ENCODE peak calls at places on chromosomes 7 and 10, in six cellular contexts. Z is foreskin fibroblast, L is SK-N-SH, S is BJ, I is AG04450, K is colonic mucosa. M is an unnamed sample.

GRCh38 chr7:69759373-69759772 is 161.1 kb downstream of the AUTS2 start:
- DNase-seq in I (no peak), L (no peak), Z (no peak), K (no peak), S (no peak), M (no peak)

GRCh38 chr7:55486991-55487390 is 85.3 kb downstream of the VOPP1 start:
- DNase-seq in L (no peak), I (no peak), Z (peak), K (no peak), S (no peak), M (no peak)

GRCh38 chr10:65419629-65420028 is 1506.2 kb upstream of the LRRTM3 start:
- DNase-seq in I (no peak), S (no peak), K (no peak), L (no peak), Z (no peak), M (no peak)

GRCh38 chr7:106112118-106112971 is at the start of gene SYPL1:
- DNase-seq in K (peak), Z (peak), L (peak), I (peak), S (peak), M (peak)

GRCh38 chr10:94314913-94315545 is 47.7 kb downstream of the NOC3L start:
- DNase-seq in I (no peak), K (no peak), Z (peak), S (no peak), L (peak), M (no peak)

GRCh38 chr10:5945561-5946418 is 31.6 kb downstream of the IL15RA start:
- DNase-seq in L (no peak), Z (peak), I (peak), S (peak), K (peak), M (no peak)

GRCh38 chr7:7706556-7706955 is 11.9 kb downstream of the RPA3 start:
- DNase-seq in L (no peak), I (no peak), S (no peak), K (no peak), Z (no peak), M (no peak)

GRCh38 chr10:24931236-24931635 is 21.2 kb downstream of the PRTFDC1 start:
- DNase-seq in I (no peak), S (no peak), K (no peak), Z (no peak), L (no peak), M (no peak)

GRCh38 chr10:23344251-23344841 is at the start of gene C10orf67:
- DNase-seq in S (no peak), Z (peak), I (no peak), K (peak), L (peak), M (no peak)

GRCh38 chr7:5827755-5828154 is 46.3 kb upstream of the RNF216 start:
- DNase-seq in Z (no peak), I (no peak), K (peak), L (peak), S (no peak), M (peak)

GRCh38 chr10:93600861-93601773 is at the start of gene RBP4:
- DNase-seq in I (no peak), L (peak), S (no peak), K (peak), Z (peak), M (no peak)

GRCh38 chr7:103795787-103796186 is 193.7 kb downstream of the RELN start:
- DNase-seq in Z (no peak), S (no peak), L (no peak), I (no peak), K (no peak), M (no peak)

GRCh38 chr10:46285300-46285699 is 1.5 kb upstream of the ANTXRL start:
- DNase-seq in L (no peak), S (no peak), Z (no peak), I (no peak), K (no peak), M (no peak)

GRCh38 chr10:97401455-97401919 is 347 bp upstream of the RRP12 start:
- DNase-seq in I (no peak), S (no peak), Z (no peak), L (no peak), K (no peak), M (no peak)

GRCh38 chr10:90930971-90931841 is 10.3 kb upstream of the ANKRD1 start:
- DNase-seq in L (no peak), K (no peak), Z (peak), S (peak), I (peak), M (no peak)

GRCh38 chr7:124276005-124276606 is 243.2 kb upstream of the TMEM229A start:
- DNase-seq in Z (no peak), I (no peak), K (peak), S (no peak), L (peak), M (peak)

GRCh38 chr7:104363355-104363754 is 35.0 kb downstream of the LHFPL3 start:
- DNase-seq in Z (no peak), S (no peak), I (no peak), L (no peak), K (no peak), M (no peak)

GRCh38 chr7:42886129-42886528 is 25.7 kb downstream of the C7orf25 start:
- DNase-seq in K (no peak), L (peak), I (no peak), Z (no peak), S (no peak), M (no peak)

GRCh38 chr7:158103378-158103777 is 484.2 kb downstream of the PTPRN2 start:
- DNase-seq in Z (no peak), L (no peak), K (no peak), S (no peak), I (no peak), M (no peak)

GRCh38 chr7:36245900-36246299 is 92.8 kb downstream of the EEPD1 start:
- DNase-seq in S (no peak), Z (no peak), K (no peak), L (no peak), I (no peak), M (no peak)

GRCh38 chr7:9264395-9264794 is 831.0 kb downstream of the NXPH1 start:
- DNase-seq in I (no peak), L (no peak), S (no peak), Z (no peak), K (no peak), M (no peak)

GRCh38 chr10:93030409-93030808 is 30.2 kb upstream of the CYP26C1 start:
- DNase-seq in Z (peak), S (peak), K (no peak), L (no peak), I (peak), M (no peak)

GRCh38 chr7:81682873-81683272 is 87.0 kb downstream of the HGF start:
- DNase-seq in S (no peak), Z (no peak), I (no peak), K (no peak), L (peak), M (no peak)

GRCh38 chr10:124587811-124588211 is 126.2 kb downstream of the LHPP start:
- DNase-seq in Z (no peak), S (no peak), K (no peak), I (no peak), L (no peak), M (no peak)

GRCh38 chr10:62652114-62652513 is 152.4 kb upstream of the ADO start:
- DNase-seq in L (no peak), S (no peak), K (no peak), Z (peak), I (no peak), M (no peak)

GRCh38 chr10:71598673-71599072 is 120.9 kb downstream of the C10orf105 start:
- DNase-seq in I (no peak), Z (peak), L (no peak), K (peak), S (peak), M (no peak)

GRCh38 chr7:43211693-43212092 is 99.2 kb downstream of the HECW1 start:
- DNase-seq in L (no peak), Z (no peak), S (no peak), K (no peak), I (no peak), M (no peak)

GRCh38 chr10:62083868-62084267 is 182.4 kb downstream of the ARID5B start:
- DNase-seq in K (peak), L (peak), S (no peak), I (peak), Z (peak), M (no peak)

GRCh38 chr7:81690688-81691087 is 79.2 kb downstream of the HGF start:
- DNase-seq in K (no peak), L (no peak), Z (no peak), S (no peak), I (no peak), M (no peak)

GRCh38 chr10:48794074-48794473 is 109.4 kb downstream of the WDFY4 start:
- DNase-seq in K (no peak), Z (no peak), S (no peak), L (no peak), I (no peak), M (no peak)

GRCh38 chr10:9853405-9854010 is 1164.2 kb upstream of the CELF2 start:
- DNase-seq in Z (no peak), I (no peak), S (no peak), K (no peak), L (peak), M (no peak)

GRCh38 chr7:120353171-120353570 is 80.2 kb downstream of the KCND2 start:
- DNase-seq in I (no peak), S (no peak), L (no peak), K (no peak), Z (no peak), M (no peak)

GRCh38 chr7:2621061-2621828 is 10.5 kb upstream of the TTYH3 start:
- DNase-seq in I (no peak), K (no peak), Z (peak), S (no peak), L (no peak), M (no peak)

GRCh38 chr10:14562197-14562596 is 212.5 kb downstream of the FAM107B start:
- DNase-seq in K (no peak), Z (no peak), I (no peak), S (no peak), L (no peak), M (no peak)
- H3K4me3 ChIP-seq in K (no peak), Z (no peak), I (no peak), S (no peak), L (no peak), M (no peak)

GRCh38 chr7:116582806-116583444 is 58.1 kb downstream of the CAV1 start:
- DNase-seq in K (no peak), Z (peak), L (no peak), I (no peak), S (peak), M (peak)
- H3K4me3 ChIP-seq in K (no peak), Z (no peak), L (no peak), I (no peak), S (no peak), M (peak)

DNA sequence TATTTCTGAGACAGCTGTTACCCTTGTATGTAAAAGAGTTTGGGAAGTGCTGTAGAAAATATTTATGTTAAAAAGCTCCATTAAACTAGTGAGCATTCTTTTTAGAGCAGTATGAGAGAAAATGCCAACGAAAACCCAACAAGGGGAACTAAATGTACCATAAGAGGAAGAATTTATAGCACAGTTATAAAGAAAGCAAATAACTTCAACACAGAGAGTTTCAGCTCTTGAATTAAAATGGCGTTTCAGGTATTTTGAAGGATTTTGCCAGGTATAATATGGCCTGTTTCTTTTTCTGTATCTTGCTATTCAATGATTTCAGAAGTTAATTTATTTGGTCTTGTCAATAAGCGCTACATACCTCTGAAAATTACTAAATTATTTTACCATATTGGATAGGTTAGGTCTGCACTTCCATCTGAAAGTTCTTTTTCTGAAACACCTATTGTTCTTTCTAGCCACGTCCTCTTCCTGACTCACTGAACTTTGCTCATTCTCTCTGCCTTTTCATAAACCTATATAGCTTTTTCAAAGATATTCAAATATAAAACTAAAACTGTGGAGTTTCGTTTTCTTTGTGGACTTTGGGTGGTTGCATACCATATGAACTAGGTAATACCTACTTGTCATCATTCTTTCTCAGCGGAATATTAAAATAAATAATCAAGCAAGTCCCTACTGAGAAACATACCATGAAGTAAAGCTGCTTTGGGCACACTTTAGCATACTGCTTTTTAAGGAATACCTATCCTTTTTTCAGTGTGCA is 136.1 kb downstream of the SEMA3A start:
- DNase-seq in I (peak), S (no peak), L (no peak), Z (no peak), K (no peak), M (peak)
- H3K4me3 ChIP-seq in I (no peak), S (no peak), L (no peak), Z (no peak), K (no peak), M (no peak)

DNA sequence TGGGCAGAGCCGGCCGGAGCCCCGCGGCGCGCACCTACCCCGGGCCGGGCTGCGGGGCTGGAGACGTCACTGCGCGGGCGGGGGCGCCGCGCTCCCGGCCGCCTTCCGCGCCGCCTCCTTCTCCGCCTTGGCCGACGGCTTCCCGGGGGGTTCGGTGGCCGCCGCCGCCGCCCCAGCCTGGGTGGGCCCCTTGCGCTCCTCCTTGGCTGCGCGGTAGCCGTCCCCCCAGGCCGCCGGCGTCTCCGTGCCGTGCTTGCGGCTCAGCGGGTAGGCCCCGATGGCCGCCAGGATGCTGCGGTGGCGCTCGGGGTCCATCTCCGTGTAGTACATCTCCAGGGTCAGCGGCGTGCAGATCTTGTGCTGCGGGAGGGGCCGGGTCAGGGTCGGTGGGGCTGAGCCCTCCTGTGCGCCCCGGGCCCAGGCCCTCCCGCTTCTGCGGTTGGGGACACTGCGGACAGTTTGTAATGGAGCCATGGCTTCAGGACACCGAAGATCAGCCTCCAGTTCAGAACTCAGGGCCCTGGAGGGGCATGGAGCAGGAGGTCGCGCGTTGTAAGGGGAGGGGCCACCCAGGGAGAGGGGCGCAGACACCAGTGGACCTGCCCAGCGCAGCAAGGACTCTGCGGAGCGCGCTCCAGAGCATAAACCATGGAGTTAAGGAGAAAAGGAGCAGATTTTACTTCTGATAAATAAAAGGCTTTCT is 10.8 kb downstream of the CALY start:
- DNase-seq in S (no peak), I (no peak), Z (no peak), K (no peak), L (peak), M (no peak)
- H3K4me3 ChIP-seq in S (peak), I (peak), Z (peak), K (peak), L (peak), M (no peak)

DNA sequence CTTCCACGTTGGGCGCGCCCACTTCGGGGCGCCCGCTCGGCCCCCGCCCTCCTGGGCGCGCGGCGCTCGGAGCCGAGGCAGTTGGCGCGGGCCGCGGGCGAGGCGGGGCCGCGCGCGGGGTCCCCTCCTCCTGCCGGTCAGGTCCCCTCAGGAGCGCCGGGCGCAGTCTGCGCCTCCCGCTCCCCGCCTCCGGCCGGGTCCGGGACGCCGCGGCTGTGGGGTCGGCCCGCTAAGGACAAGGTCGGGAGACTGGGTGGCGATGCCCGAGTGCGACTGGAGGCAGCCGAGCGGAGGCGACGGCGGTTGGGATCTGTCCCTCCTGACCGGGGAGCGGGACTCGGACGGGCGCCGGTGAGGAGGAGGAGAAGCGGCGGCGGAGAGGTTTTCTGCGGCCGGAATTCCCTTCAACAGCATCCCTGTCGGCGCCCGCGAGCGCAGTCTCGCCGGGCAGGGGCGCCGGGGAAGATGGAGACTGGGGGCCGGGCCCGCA is at the start of gene ATRNL1:
- DNase-seq in S (no peak), L (peak), Z (peak), I (no peak), K (no peak), M (peak)
- H3K4me3 ChIP-seq in S (peak), L (peak), Z (peak), I (peak), K (peak), M (peak)

DNA sequence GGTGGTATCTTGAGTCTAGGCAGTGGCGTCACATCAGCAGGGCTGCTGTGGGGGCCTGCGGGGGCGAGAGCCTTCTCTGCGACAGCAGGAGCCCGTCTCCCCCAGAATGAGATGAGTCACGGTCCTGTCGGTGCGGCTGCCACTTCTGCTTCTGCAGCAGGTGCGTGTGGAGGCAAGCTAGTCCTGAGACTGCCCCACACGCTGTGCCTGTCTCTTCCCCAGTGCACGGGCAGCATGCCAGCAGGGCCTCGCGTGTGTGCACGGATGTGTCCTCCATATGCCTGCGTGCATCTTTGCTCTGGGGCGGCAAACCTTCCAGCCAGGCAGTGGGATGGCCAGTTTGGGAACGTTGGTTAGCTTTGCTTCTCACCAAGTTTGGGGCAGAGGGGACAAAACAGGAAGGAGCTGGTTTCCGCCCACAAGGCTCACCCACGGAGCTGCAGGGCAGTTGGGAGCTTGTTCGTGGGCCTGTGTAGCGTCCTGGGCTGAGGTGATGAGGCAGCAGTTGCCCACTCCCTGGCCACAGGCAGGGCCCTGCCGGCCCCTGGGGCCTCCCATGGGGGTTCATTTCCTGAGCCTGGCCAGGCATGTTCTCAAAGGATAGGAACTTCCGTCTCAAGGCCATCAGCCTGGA is 60.8 kb upstream of the PPIF start:
- DNase-seq in L (peak), K (peak), I (no peak), S (no peak), Z (peak), M (peak)
- H3K4me3 ChIP-seq in L (no peak), K (no peak), I (no peak), S (no peak), Z (no peak), M (peak)

GRCh38 chr7:114924066-114924712 is 2.3 kb downstream of the MDFIC start:
- DNase-seq in Z (no peak), S (no peak), K (no peak), I (no peak), L (no peak), M (no peak)
- H3K4me3 ChIP-seq in Z (peak), S (peak), K (peak), I (peak), L (no peak), M (peak)

DNA sequence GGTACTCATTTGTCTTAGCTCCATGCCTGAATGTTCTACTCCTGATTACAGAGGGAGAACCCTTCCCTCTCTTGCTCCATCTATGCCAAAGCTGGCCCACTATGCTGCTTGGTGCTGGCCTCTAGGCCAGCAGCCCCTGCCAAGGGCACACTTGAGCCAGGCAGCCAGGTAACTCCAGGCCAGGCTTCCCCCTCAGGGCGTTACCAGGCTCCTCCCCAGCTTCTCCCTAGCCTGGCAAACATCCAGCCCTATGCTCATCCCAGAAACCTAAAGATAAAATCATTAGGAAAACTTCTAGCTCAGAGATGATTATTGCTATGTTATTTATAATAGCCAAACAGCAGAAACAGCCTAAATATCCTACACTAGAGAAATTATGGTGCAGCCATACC is 103.7 kb downstream of the KCNMA1 start:
- DNase-seq in S (no peak), L (peak), I (no peak), K (no peak), Z (no peak), M (no peak)
- H3K4me3 ChIP-seq in S (no peak), L (no peak), I (no peak), K (no peak), Z (no peak), M (no peak)

DNA sequence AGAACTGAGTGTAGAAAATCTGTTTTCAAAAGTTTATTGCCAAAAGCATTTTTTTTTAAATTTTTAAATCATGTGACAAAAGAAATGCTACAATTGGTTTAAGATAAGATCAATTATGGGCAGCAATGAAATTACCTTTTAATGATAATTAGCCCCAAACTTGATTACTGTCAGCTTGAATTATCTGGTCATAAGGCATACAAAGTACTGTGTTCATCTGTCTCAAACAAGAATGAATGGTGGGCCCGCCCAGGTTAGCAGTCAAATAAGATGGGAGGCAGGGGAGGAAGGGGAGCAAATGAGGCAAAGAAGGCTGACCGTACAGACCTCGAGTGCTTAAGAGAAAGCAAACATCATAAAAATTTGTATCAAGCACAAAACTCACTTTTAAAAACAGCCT is 68.1 kb downstream of the JAZF1 start:
- DNase-seq in I (no peak), Z (no peak), L (peak), S (no peak), K (no peak), M (no peak)
- H3K4me3 ChIP-seq in I (no peak), Z (no peak), L (no peak), S (no peak), K (no peak), M (no peak)

GRCh38 chr10:74544106-74544505 is 282.3 kb upstream of the KAT6B start:
- DNase-seq in S (no peak), I (no peak), Z (no peak), K (no peak), L (no peak), M (no peak)
- H3K4me3 ChIP-seq in S (no peak), I (no peak), Z (no peak), K (no peak), L (no peak), M (no peak)